ENCODE peak calls at places on chromosomes 16 and 17, in four cellular contexts. P is H1, K is SK-N-SH, V is GM12878. N is an unnamed sample.

GRCh38 chr17:62882284-62882683 is 74.2 kb upstream of the MARCHF10 start:
- DNase-seq in P (no peak), K (no peak), V (no peak), N (no peak)

GRCh38 chr16:56628486-56629035 is 3.0 kb downstream of the MT1E start:
- DNase-seq in P (no peak), K (no peak), V (no peak), N (no peak)

GRCh38 chr17:63222655-63223054 is 223.5 kb downstream of the CYB561 start:
- DNase-seq in P (no peak), K (no peak), V (no peak), N (no peak)

GRCh38 chr17:6422654-6423241 is 12.2 kb downstream of the AIPL1 start:
- DNase-seq in P (no peak), K (no peak), V (no peak), N (no peak)

GRCh38 chr16:85209526-85210121 is 97.4 kb upstream of the CIBAR2 start:
- DNase-seq in P (no peak), K (no peak), V (no peak), N (no peak)

GRCh38 chr17:27609606-27610303 is 21.2 kb upstream of the LGALS9 start:
- DNase-seq in P (no peak), K (peak; percentile 61), V (no peak), N (peak; percentile 46)

GRCh38 chr16:86668136-86668535 is 89.8 kb downstream of the FOXL1 start:
- DNase-seq in P (no peak), K (no peak), V (no peak), N (no peak)

GRCh38 chr17:39538875-39539274 is 68.8 kb downstream of the NEUROD2 start:
- DNase-seq in P (no peak), K (no peak), V (no peak), N (no peak)

GRCh38 chr17:5592382-5592781 is 8.1 kb upstream of the NLRP1 start:
- DNase-seq in P (no peak), K (peak; percentile 24), V (no peak), N (peak; percentile 49)

GRCh38 chr17:60442271-60443201 is 20.2 kb downstream of the CHCT1 start:
- DNase-seq in P (no peak), K (peak; percentile 10), V (no peak), N (no peak)

GRCh38 chr17:59804910-59805381 is 87.8 kb downstream of the TUBD1 start:
- DNase-seq in P (no peak), K (peak; percentile 42), V (no peak), N (no peak)

GRCh38 chr17:15384142-15384803 is 42.9 kb upstream of the TEKT3 start:
- DNase-seq in P (no peak), K (no peak), V (no peak), N (no peak)

GRCh38 chr17:14805348-14805747 is 459.8 kb downstream of the PMP22 start:
- DNase-seq in P (no peak), K (no peak), V (no peak), N (peak; percentile 43)

GRCh38 chr17:59287452-59287851 is 44.0 kb upstream of the YPEL2 start:
- DNase-seq in P (no peak), K (no peak), V (no peak), N (no peak)

GRCh38 chr17:63425478-63425877 is 20.6 kb downstream of the CYB561 start:
- DNase-seq in P (no peak), K (peak; percentile 90), V (peak; percentile 39), N (peak; percentile 86)

GRCh38 chr16:54233626-54234025 is 53.0 kb downstream of the IRX3 start:
- DNase-seq in P (no peak), K (no peak), V (no peak), N (no peak)

GRCh38 chr16:27918755-27919154 is 144.8 kb downstream of the GSG1L start:
- DNase-seq in P (no peak), K (no peak), V (no peak), N (peak; percentile 24)

GRCh38 chr17:66675991-66676371 is 158.9 kb upstream of the CACNG5 start:
- DNase-seq in P (no peak), K (no peak), V (no peak), N (no peak)

GRCh38 chr16:79062336-79062735 is 538.2 kb downstream of the MAF start:
- DNase-seq in P (no peak), K (no peak), V (no peak), N (no peak)

GRCh38 chr16:20774703-20775362 is 11.0 kb downstream of the ACSM3 start:
- DNase-seq in P (peak; percentile 80), K (peak; percentile 44), V (peak; percentile 9), N (peak; percentile 64)

GRCh38 chr16:89723279-89724250 is 2.2 kb downstream of the ZNF276 start:
- DNase-seq in P (no peak), K (peak; percentile 54), V (no peak), N (no peak)

GRCh38 chr16:75000481-75001081 is 1.8 kb downstream of the ZNRF1 start:
- DNase-seq in P (no peak), K (peak; percentile 61), V (no peak), N (no peak)

GRCh38 chr17:43399839-43400328 is 1.1 kb downstream of the ARL4D start:
- DNase-seq in P (no peak), K (no peak), V (no peak), N (no peak)

GRCh38 chr16:24849641-24850040 is 3.9 kb downstream of the SLC5A11 start:
- DNase-seq in P (no peak), K (no peak), V (no peak), N (no peak)

GRCh38 chr17:68101992-68102758 is 66.6 kb downstream of the KPNA2 start:
- DNase-seq in P (no peak), K (peak; percentile 36), V (no peak), N (no peak)

GRCh38 chr16:252366-253337 is 18.0 kb downstream of the FAM234A start:
- DNase-seq in P (no peak), K (no peak), V (peak; percentile 40), N (no peak)

GRCh38 chr17:27244481-27245223 is 49.3 kb upstream of the WSB1 start:
- DNase-seq in P (no peak), K (no peak), V (no peak), N (no peak)

DNA sequence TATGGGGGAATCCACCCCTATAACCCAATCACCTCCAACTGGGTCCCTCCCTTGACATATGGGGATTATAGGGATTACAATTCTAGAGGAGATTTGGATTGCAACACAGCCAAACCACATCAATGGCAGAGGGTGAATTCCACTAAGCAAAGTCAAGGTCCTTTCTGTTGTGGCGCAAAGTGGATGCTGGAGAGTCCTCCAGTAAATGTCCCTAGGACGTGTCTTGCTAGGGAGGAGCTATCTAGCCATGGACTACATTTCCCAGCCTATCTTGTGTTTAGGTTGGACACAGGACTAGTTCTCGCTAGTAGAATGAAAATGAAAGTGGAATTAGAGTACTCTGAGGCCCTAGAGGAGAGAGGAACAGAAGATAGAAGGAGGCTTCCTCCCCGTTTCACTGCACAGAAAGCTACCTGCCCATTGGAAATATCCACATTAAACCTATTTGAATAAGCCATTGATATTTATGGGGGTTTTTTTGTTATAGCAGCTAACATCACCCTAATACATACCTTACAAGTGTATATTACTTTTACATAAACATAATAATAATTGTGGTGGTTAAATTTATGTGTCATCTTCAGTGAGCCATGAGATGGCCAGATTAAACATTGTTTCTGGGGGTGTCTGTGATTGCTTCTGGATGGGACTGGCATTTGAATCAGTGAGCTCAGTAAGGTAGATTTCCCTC is 56.7 kb upstream of the ERCC4 start:
- DNase-seq in P (no peak), K (no peak), V (no peak), N (no peak)
- TF ChIP-seq EP300 in P (no peak), K (no peak), V (no peak), N (no peak)

DNA sequence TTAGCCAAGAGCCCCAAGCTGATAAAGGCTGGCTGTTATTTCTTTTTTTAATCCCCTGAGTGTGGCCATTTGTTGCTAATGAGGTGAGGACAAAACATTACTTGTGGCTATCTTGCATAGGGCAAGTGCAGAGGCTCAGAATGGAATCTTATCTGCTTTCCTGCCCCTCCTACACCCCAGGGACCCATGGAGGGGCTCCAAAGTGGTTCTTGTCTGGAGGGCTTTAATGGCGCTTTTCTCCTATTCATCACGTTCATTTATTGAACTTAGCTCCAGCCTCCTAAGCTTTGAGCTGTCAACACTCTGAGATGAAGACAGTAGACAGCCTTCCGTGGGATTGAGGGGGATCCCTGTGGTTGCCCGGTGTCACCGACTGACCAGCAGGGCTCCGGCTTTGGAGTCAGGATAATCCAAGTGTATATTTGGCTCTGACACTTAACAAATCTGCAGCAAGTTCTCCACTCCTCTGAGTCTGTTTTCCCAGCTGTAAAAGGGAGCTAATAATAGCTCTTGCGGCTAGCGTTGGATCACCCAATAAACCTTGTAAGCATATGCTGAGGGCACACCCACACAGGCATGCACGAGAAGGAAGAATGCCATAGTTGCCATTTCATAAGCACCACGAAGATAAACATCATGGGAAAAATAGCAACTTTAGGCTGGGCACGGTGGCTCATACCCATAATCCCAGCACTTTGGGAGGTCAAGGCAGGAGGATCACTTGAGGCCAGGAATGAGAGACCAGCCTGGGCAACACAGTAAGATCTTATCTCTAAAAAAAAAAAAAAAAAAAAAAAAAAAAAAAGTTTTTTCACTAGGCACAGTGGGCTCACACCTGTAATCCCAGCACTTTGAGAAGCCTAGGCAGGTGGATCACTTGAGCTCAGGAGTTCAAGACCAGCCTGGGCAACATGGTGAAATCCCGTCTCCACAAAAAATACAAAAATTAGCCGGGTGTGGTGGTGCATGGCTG is 44.8 kb downstream of the MYH11 start:
- DNase-seq in P (no peak), K (no peak), V (no peak), N (no peak)
- TF ChIP-seq RAD21 in P (no peak), K (no peak), V (no peak), N (no peak)

GRCh38 chr16:51607202-51607756 is 456.2 kb upstream of the SALL1 start:
- DNase-seq in P (no peak), K (no peak), V (no peak), N (no peak)
- TF ChIP-seq EP300 in P (no peak), K (no peak), V (no peak), N (no peak)

DNA sequence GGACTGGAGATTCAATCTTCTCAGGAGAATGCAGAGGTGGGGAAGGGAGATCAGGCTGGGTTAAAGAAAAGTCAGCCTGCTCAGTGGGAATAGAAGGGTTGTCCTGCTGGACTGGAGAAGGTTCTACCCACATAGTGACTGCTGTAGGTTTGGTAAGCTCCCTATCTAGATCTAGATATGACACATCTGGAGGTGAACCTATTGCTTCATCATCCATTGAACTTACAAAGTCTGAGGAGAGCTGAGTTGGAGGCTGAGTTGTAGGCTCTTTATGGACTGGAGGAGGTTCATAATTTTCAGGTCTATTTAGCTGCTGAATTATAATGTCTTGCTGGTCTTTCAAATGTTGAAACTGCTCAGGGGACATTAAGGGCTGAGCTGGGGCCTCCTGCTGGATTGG is 46.0 kb upstream of the NF1 start:
- DNase-seq in P (no peak), K (no peak), V (no peak), N (no peak)
- TF ChIP-seq RAD21 in P (no peak), K (no peak), V (no peak), N (no peak)

GRCh38 chr16:88456356-88457292 is 3.5 kb downstream of the ZFPM1 start:
- DNase-seq in P (no peak), K (no peak), V (no peak), N (no peak)

GRCh38 chr16:88454315-88455057 is 1.4 kb downstream of the ZFPM1 start:
- DNase-seq in P (no peak), K (peak; percentile 72), V (no peak), N (peak; percentile 46)

GRCh38 chr16:88453621-88454314 is 688 bp downstream of the ZFPM1 start:
- DNase-seq in P (no peak), K (peak; percentile 65), V (no peak), N (no peak)

GRCh38 chr16:88458039-88458772 is 5.1 kb downstream of the ZFPM1 start:
- DNase-seq in P (no peak), K (peak; percentile 88), V (no peak), N (no peak)

GRCh38 chr16:88455610-88456355 is 2.7 kb downstream of the ZFPM1 start:
- DNase-seq in P (no peak), K (peak; percentile 63), V (peak; percentile 81), N (peak; percentile 55)
- TF ChIP-seq EP300 in P (no peak), K (no peak), V (no peak), N (no peak)

GRCh38 chr17:80361495-80362220 is 53.3 kb upstream of the ENDOV start:
- DNase-seq in P (no peak), K (peak; percentile 71), V (no peak), N (peak; percentile 40)
- TF ChIP-seq RAD21 in P (peak; percentile 65), K (no peak), V (no peak), N (peak; percentile 30)

N was measured in A549.